ENCODE peak calls at places on chromosome 2, in nine cellular contexts. B is heart left ventricle; Q is cardiac muscle cell; P is mammary epithelial cell; L is CD8-positive, alpha-beta T cell; O is fibroblast of lung; V is H9; T is spleen; G is esophagus squamous epithelium. U is an unnamed sample.

GRCh38 chr2:118249970-118250369 is 161.7 kb downstream of the INSIG2 start:
- DNase-seq in B (no peak), Q (peak; percentile 6), P (peak; percentile 62), L (no peak), O (no peak), V (no peak), T (no peak), G (no peak), U (no peak)

GRCh38 chr2:231162036-231162345 is 36.4 kb upstream of the ARMC9 start:
- DNase-seq in B (no peak), Q (peak; percentile 97), P (peak; percentile 60), L (no peak), O (peak; percentile 100), V (no peak), T (no peak), G (no peak), U (no peak)

GRCh38 chr2:7037340-7038333 is 120.4 kb downstream of the RNF144A start:
- DNase-seq in B (peak; percentile 79), Q (peak; percentile 76), P (no peak), L (peak; percentile 71), O (peak; percentile 74), V (peak; percentile 76), T (peak; percentile 89), G (no peak), U (peak; percentile 68)

GRCh38 chr2:169845016-169845415 is 17.8 kb downstream of the UBR3 start:
- DNase-seq in B (no peak), Q (no peak), P (no peak), L (no peak), O (no peak), V (no peak), T (no peak), G (no peak), U (no peak)

GRCh38 chr2:198325359-198325758 is 521.0 kb downstream of the PLCL1 start:
- DNase-seq in B (no peak), Q (no peak), P (peak; percentile 50), L (no peak), O (no peak), V (no peak), T (no peak), G (no peak), U (no peak)

GRCh38 chr2:9235388-9236344 is 29.1 kb downstream of the ASAP2 start:
- DNase-seq in B (no peak), Q (peak; percentile 66), P (peak; percentile 86), L (no peak), O (peak; percentile 61), V (peak; percentile 15), T (no peak), G (no peak), U (no peak)

GRCh38 chr2:144456680-144457079 is 63.2 kb downstream of the ZEB2 start:
- DNase-seq in B (no peak), Q (peak; percentile 88), P (peak; percentile 46), L (no peak), O (peak; percentile 91), V (no peak), T (no peak), G (no peak), U (no peak)

GRCh38 chr2:211468881-211469280 is 912.5 kb downstream of the CPS1 start:
- DNase-seq in B (no peak), Q (no peak), P (no peak), L (no peak), O (no peak), V (peak; percentile 32), T (no peak), G (no peak), U (no peak)

GRCh38 chr2:135985826-135986393 is 484 bp upstream of the DARS1 start:
- DNase-seq in B (no peak), Q (no peak), P (no peak), L (peak; percentile 81), O (no peak), V (no peak), T (no peak), G (no peak), U (no peak)

GRCh38 chr2:168203762-168204693 is 43.4 kb downstream of the STK39 start:
- DNase-seq in B (no peak), Q (peak; percentile 51), P (no peak), L (no peak), O (no peak), V (peak; percentile 73), T (no peak), G (no peak), U (no peak)

GRCh38 chr2:232523682-232524597 is 2.0 kb upstream of the CHRND start:
- DNase-seq in B (no peak), Q (peak; percentile 44), P (peak; percentile 46), L (no peak), O (peak; percentile 15), V (peak; percentile 88), T (no peak), G (no peak), U (no peak)

GRCh38 chr2:855177-855576 is 95.5 kb upstream of the SNTG2 start:
- DNase-seq in B (no peak), Q (no peak), P (no peak), L (no peak), O (no peak), V (no peak), T (no peak), G (no peak), U (no peak)

DNA sequence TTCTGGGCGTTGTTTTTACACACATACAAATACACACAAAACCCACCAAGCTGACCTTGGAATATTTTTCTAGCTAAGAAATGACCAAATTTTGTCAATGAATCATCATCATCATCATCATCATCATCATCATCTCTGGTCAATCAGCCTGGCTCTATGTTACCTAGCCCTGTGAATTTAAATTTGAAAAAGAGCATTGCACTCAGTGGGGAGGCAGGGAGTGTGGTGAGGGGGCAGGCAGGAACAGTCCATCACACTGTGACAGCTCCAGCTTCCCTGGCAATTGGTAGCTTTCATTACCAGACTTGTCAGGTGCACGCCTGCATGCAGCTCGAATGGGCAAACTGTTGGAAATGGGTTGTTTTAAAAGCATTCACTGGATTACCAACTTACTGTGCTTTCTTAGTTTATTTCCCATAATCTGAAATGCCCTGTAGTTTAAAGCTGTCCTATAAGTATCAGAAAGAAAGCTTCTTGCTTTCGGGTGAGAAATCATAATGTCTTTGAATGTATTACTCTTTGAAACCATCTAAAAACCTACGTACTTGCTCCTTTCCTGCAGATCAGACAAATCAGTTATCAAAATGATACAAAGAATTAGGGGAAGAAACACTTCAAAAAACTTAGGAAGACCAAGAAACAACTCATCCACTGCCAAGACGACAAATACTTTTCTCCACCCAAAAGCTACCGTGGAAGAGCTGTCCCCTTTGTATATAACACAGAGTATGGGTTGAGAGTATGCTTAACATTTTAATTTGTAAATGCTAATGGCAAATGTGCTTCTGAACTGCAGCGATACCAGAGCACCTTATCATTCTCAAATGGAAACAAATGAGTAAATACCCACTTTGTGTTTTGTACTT is 6.7 kb upstream of the POU3F3 start:
- DNase-seq in B (no peak), Q (no peak), P (no peak), L (no peak), O (no peak), V (peak; percentile 35), T (no peak), G (no peak), U (no peak)
- H3K27me3 ChIP-seq in B (peaks cover 99% of the 10 kb centered on the region), Q (peaks cover 100% of the 10 kb centered on the region), P (peaks cover 63% of the 10 kb centered on the region), L (peaks cover 44% of the 10 kb centered on the region), O (peaks cover 43% of the 10 kb centered on the region), V (peaks cover 75% of the 10 kb centered on the region), T (peaks cover 16% of the 10 kb centered on the region), G (peaks cover 46% of the 10 kb centered on the region), U (peaks cover 7% of the 10 kb centered on the region)

GRCh38 chr2:53884883-53885282 is 25.1 kb upstream of the GPR75 start:
- DNase-seq in B (no peak), Q (no peak), P (no peak), L (no peak), O (no peak), V (no peak), T (no peak), G (no peak), U (no peak)

GRCh38 chr2:53880756-53881155 is 21.0 kb upstream of the GPR75 start:
- DNase-seq in B (no peak), Q (peak; percentile 68), P (peak; percentile 52), L (no peak), O (peak; percentile 62), V (no peak), T (no peak), G (no peak), U (no peak)

GRCh38 chr2:53881360-53881759 is 21.6 kb upstream of the GPR75 start:
- DNase-seq in B (no peak), Q (no peak), P (no peak), L (no peak), O (no peak), V (no peak), T (no peak), G (no peak), U (no peak)

DNA sequence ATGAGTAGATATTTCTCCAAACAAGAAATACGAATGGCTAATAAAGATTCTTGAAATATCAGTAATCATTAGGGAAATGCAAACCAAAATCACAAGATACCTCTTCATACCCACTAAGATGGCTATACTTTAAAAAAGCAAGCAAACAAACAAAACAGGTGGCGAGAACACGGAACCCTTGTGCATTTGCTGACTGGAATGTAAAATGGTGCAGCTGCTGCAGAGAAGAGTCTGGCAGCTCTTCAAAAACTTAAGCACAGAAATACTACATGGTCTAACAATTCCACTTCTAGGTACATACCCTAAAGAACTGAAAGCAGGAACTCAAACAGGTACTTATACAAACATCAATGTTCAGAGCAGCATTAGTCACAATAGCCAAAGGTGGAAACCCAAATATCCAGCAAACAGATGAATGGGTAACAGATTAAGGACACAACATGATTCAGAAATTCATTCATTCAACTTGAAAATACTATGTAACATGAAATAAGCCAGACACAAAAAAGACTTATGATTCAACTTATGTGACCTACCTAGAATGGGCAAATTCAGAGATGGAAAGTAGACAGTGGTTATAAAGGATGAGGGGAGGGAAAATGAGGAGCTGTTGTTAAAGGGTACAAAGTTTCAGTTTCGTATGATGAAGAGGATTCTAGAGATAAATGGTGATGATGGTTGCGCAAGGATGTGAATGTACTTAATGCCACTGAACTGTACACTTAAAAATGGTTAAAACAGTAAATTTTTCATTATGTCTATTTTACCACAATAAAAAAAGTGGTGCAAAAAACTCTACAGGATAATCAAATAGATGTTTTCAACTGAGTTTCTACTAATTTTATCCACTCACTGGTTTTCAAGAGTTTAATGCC is 26.9 kb upstream of the GPR75 start:
- DNase-seq in B (no peak), Q (no peak), P (no peak), L (no peak), O (no peak), V (no peak), T (no peak), G (no peak), U (no peak)
- TF ChIP-seq CTCF in B (no peak), Q (no peak), P (no peak), L (no peak), O (no peak), V (no peak), T (no peak), G (no peak), U (no peak)

GRCh38 chr2:68284896-68285295 is 32.6 kb upstream of the PPP3R1 start:
- DNase-seq in B (no peak), Q (peak; percentile 85), P (peak; percentile 46), L (no peak), O (peak; percentile 87), V (no peak), T (no peak), G (no peak), U (no peak)
- H3K27ac ChIP-seq in B (no peak overlapping the region), Q (no peak overlapping the region), P (no peak overlapping the region), L (no peak overlapping the region), O (no peak overlapping the region), V (no peak overlapping the region), T (no peak overlapping the region), G (peak overlapping the region; percentile 13), U (no peak overlapping the region)

DNA sequence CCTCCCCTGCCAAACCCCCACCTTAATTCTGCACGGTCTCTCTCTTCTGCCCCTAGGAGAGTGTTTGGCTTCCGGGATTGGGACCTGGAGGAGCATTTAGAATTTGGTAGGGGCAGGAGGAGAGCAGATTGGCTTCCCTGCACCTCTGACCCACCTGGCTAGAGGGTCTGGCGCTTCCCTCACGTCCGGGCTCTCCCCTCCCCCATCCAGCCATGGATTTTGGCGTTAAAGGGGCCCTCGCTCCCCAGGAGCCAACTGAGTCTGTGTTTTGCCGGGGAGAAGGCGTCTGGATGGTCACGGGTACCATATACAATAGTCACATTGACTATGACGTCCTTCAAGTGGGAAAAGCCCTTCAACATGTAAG is 6.5 kb downstream of the HOXD3 start:
- DNase-seq in B (no peak), Q (no peak), P (no peak), L (no peak), O (no peak), V (no peak), T (no peak), G (no peak), U (no peak)
- H3K27me3 ChIP-seq in B (peaks cover 100% of the 10 kb centered on the region), Q (peaks cover 100% of the 10 kb centered on the region), P (peaks cover 68% of the 10 kb centered on the region), L (peaks cover 59% of the 10 kb centered on the region), O (peaks cover 70% of the 10 kb centered on the region), V (peaks cover 97% of the 10 kb centered on the region), T (peaks cover 14% of the 10 kb centered on the region), G (peaks cover 41% of the 10 kb centered on the region), U (peaks cover 10% of the 10 kb centered on the region)